ENCODE peak calls at places on chromosomes 16 and 17, in seven cellular contexts. T is endothelial cell of umbilical vein, S is neural progenitor cell, W is uterus, N is aorta, P is psoas muscle, E is left ventricle myocardium inferior. C is an unnamed sample.

GRCh38 chr16:1782408-1783247 is at the start of the genes NUBP2 and SPSB3:
- DNase-seq in W (peak), T (peak), P (peak), S (peak), E (peak), N (peak), C (peak)

GRCh38 chr17:80968602-80969029 is 23.0 kb upstream of the CHMP6 start:
- DNase-seq in E (no peak), N (peak), T (no peak), W (peak), P (peak), S (no peak), C (peak)

GRCh38 chr16:55622302-55622701 is 33.5 kb upstream of the SLC6A2 start:
- DNase-seq in W (no peak), E (no peak), N (no peak), P (no peak), T (no peak), S (no peak), C (no peak)

GRCh38 chr17:62790554-62790953 is 17.6 kb downstream of the MARCHF10 start:
- DNase-seq in S (no peak), E (no peak), P (no peak), T (no peak), N (no peak), W (no peak), C (peak)

GRCh38 chr16:75109732-75110243 is 6.8 kb downstream of the LDHD start:
- DNase-seq in T (no peak), W (no peak), N (peak), E (peak), S (no peak), P (peak), C (peak)

GRCh38 chr17:56478836-56479447 is 114.6 kb upstream of the NOG start:
- DNase-seq in P (no peak), S (peak), N (no peak), T (peak), W (no peak), E (no peak), C (no peak)

GRCh38 chr16:4323071-4323844 is 7.4 kb downstream of the GLIS2 start:
- DNase-seq in P (no peak), N (peak), S (no peak), W (no peak), E (no peak), T (no peak), C (peak)

GRCh38 chr17:77316191-77316641 is 175.4 kb downstream of the SEC14L1 start:
- DNase-seq in T (no peak), S (peak), P (peak), W (peak), N (peak), E (no peak), C (peak)

GRCh38 chr17:59353106-59353854 is 21.8 kb downstream of the YPEL2 start:
- DNase-seq in S (no peak), N (no peak), E (no peak), W (no peak), P (no peak), T (no peak), C (no peak)
- H3K27ac ChIP-seq in S (no peak), N (no peak), E (peak), W (no peak), P (peak), T (no peak), C (no peak)

GRCh38 chr16:85615014-85615851 is 2.1 kb downstream of the GSE1 start:
- DNase-seq in N (peak), W (no peak), T (no peak), S (peak), P (peak), E (peak), C (no peak)
- H3K27ac ChIP-seq in N (no peak), W (no peak), T (no peak), S (peak), P (peak), E (peak), C (no peak)

GRCh38 chr17:30924341-30924740 is 2.6 kb downstream of the ADAP2 start:
- DNase-seq in T (no peak), E (no peak), S (no peak), W (no peak), N (no peak), P (no peak), C (peak)

GRCh38 chr17:30920683-30921543 is 832 bp upstream of the ADAP2 start:
- DNase-seq in N (no peak), S (no peak), E (no peak), T (no peak), P (no peak), W (no peak), C (peak)

GRCh38 chr17:30921544-30922196 is at the start of gene ADAP2:
- DNase-seq in S (peak), T (no peak), E (peak), N (peak), P (peak), W (no peak), C (peak)

GRCh38 chr17:30920282-30920681 is 1.5 kb upstream of the ADAP2 start:
- DNase-seq in N (no peak), E (peak), W (no peak), S (peak), T (peak), P (peak), C (peak)

DNA sequence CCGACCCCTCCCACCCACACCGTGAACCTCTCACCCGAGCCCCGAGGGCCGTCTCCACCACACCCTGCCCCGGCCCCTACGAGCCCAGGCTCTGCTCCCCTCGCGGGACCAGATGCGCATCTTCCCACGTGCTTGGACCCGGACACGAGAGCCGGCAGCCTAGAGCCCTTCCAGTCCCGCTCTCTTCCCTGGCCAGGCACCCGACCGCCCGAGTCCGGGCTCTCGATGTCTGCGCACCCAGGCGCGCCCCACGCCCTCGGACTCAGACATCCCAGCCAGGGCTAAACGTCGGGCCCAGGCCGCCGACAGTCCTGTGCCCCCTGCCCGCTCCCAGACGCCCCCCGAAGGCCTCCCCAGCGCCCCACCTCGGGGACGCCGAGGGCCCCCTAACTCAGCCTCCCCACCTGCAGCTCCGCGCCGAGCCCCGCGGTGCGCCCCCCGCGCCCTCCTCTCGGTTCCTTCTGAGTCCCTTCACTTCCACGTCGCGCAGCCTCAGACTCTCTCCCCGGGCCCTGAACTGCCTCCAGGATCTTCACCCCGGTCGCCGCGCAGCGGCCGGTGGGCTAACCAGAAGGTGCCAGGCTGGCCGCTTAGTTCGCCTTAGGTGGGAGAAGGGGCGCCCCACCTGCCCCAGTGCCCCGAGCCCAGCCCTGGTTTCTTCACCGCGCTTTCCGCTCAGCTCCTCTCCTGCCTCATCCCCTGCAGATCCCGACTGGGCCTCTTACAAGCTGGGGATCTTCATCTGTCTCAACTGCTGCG is 669 bp downstream of the ADAP2 start:
- DNase-seq in P (peak), T (no peak), W (no peak), E (peak), N (peak), S (peak), C (peak)
- H3K27ac ChIP-seq in P (no peak), T (no peak), W (no peak), E (peak), N (no peak), S (no peak), C (no peak)

GRCh38 chr17:15884731-15885130 is 60.2 kb upstream of the ADORA2B start:
- DNase-seq in E (no peak), T (peak), N (no peak), S (no peak), P (no peak), W (no peak), C (no peak)
- H3K27ac ChIP-seq in E (no peak), T (no peak), N (no peak), S (no peak), P (no peak), W (no peak), C (no peak)

GRCh38 chr17:11618861-11619566 is 20.7 kb downstream of the DNAH9 start:
- DNase-seq in S (no peak), E (no peak), W (peak), N (no peak), T (no peak), P (no peak), C (no peak)
- H3K27ac ChIP-seq in S (no peak), E (no peak), W (no peak), N (no peak), T (no peak), P (no peak), C (no peak)

DNA sequence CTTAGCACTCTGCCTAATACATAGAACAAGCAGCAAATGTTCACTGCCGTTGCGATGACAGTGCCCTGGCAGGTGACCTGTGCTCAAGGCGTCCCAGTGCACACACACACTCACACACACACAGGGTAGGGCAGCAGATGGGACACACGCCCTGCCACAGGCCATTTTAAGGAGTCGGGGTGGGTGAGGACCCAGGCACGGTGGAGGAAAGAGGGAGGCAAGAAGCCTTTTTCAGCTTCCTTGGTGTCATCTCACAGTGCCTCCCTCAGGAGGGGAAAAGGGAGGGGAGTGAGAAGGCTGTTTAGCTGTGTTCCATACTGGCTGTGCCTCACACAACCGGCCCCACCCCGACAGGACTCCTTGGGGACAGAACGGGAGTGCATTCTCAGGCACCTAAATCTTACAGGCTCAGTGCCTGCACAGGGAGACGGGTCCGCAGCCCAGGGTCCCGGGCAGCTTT is 1.5 kb downstream of the PITPNM3 start:
- DNase-seq in W (no peak), N (no peak), P (no peak), S (peak), T (no peak), E (no peak), C (peak)
- H3K27ac ChIP-seq in W (no peak), N (no peak), P (no peak), S (no peak), T (no peak), E (no peak), C (no peak)

GRCh38 chr16:18931756-18932155 is 5.5 kb upstream of the SMG1 start:
- DNase-seq in T (no peak), N (no peak), W (no peak), S (no peak), E (peak), P (peak), C (peak)
- H3K27ac ChIP-seq in T (no peak), N (peak), W (no peak), S (no peak), E (peak), P (peak), C (peak)

GRCh38 chr16:66552288-66553143 is at the start of gene CKLF:
- DNase-seq in S (peak), P (peak), E (peak), N (peak), W (peak), T (peak), C (peak)

GRCh38 chr16:66551788-66552287 is 538 bp upstream of the CKLF start:
- DNase-seq in S (no peak), E (no peak), T (no peak), N (no peak), W (no peak), P (no peak), C (peak)

GRCh38 chr16:66553223-66553622 is 847 bp downstream of the CKLF start:
- DNase-seq in T (peak), E (no peak), S (no peak), N (no peak), P (no peak), W (no peak), C (no peak)

GRCh38 chr16:66549284-66550131 is at the start of gene TK2:
- DNase-seq in T (peak), N (peak), E (peak), P (peak), W (peak), S (peak), C (peak)

DNA sequence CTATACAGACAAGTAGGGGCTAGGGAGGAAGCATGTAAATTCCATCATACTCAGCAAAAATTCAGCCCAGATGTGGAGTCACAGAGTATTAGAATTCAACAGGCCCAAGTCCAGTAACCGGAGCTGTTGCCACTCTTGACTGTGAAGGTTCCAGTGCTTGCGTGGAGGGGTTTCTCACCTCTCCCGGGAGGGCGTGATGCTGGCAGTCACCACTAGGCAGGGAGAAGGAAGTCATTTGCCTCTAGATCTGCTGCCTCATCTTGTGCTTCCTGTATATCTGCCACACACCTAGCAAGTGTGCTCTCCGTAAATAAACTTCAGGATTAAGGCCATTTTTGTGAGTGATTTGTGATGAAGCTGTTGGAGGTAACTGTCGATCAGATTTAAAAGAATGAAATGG is 1.0 kb upstream of the CKLF start:
- DNase-seq in T (peak), W (no peak), E (no peak), S (peak), P (peak), N (no peak), C (no peak)
- H3K27ac ChIP-seq in T (no peak), W (peak), E (peak), S (no peak), P (peak), N (no peak), C (no peak)

C was measured in osteoblast.